ENCODE peak calls at places on chromosomes 11 and 22, in six cellular contexts. S is activated naive CD8-positive, alpha-beta T cell treated with anti-CD3 and anti-CD28 coated beads, Interleukin-2, amount 10 ng/mL, durations not matched to agents 7 days and 5 days; A is T-cell; H is CD8-positive, alpha-beta T cell; O is left cardiac atrium; D is omental fat pad. X is an unnamed sample.

GRCh38 chr11:4826425-4826824 is 5.3 kb downstream of the OR51F2 start:
- ATAC-seq in S (no peak), A (no peak), H (no peak), O (peak; percentile 38), D (peak; percentile 37), X (peak; percentile 51)

GRCh38 chr22:39543095-39543494 is 10.5 kb upstream of the RPS19BP1 start:
- ATAC-seq in S (no peak), A (no peak), H (peak; percentile 51), O (no peak), D (no peak), X (no peak)

GRCh38 chr22:17285661-17286060 is 66.4 kb upstream of the ADA2 start:
- ATAC-seq in S (no peak), A (no peak), H (no peak), O (no peak), D (no peak), X (no peak)

GRCh38 chr11:108003623-108004022 is 5.1 kb upstream of the CUL5 start:
- ATAC-seq in S (no peak), A (no peak), H (no peak), O (no peak), D (no peak), X (no peak)

GRCh38 chr11:31487848-31488247 is 21.6 kb downstream of the IMMP1L start:
- ATAC-seq in S (no peak), A (no peak), H (no peak), O (no peak), D (no peak), X (no peak)

GRCh38 chr11:44400431-44400830 is 90.5 kb upstream of the ALX4 start:
- ATAC-seq in S (no peak), A (no peak), H (no peak), O (no peak), D (no peak), X (no peak)

GRCh38 chr11:24226606-24227005 is 270.2 kb upstream of the LUZP2 start:
- ATAC-seq in S (no peak), A (no peak), H (no peak), O (no peak), D (no peak), X (no peak)

GRCh38 chr22:20749453-20749852 is 24.5 kb upstream of the SERPIND1 start:
- ATAC-seq in S (no peak), A (no peak), H (no peak), O (no peak), D (no peak), X (no peak)

GRCh38 chr22:37633082-37633692 is 6.3 kb upstream of the SH3BP1 start:
- ATAC-seq in S (peak; percentile 53), A (peak; percentile 58), H (peak; percentile 49), O (no peak), D (no peak), X (no peak)

GRCh38 chr11:2002042-2002776 is 4.6 kb upstream of the H19 start:
- ATAC-seq in S (peak; percentile 43), A (peak; percentile 66), H (peak; percentile 57), O (no peak), D (no peak), X (no peak)

GRCh38 chr22:20194681-20195593 is 44.1 kb upstream of the CCDC188 start:
- ATAC-seq in S (no peak), A (no peak), H (no peak), O (no peak), D (no peak), X (no peak)

GRCh38 chr11:2954263-2954662 is 25.0 kb upstream of the PHLDA2 start:
- ATAC-seq in S (no peak), A (no peak), H (no peak), O (no peak), D (no peak), X (no peak)

GRCh38 chr22:41672780-41673509 is 15.7 kb downstream of the SNU13 start:
- ATAC-seq in S (no peak), A (no peak), H (no peak), O (no peak), D (no peak), X (no peak)

GRCh38 chr11:1283091-1283511 is 26.3 kb downstream of the TOLLIP start:
- ATAC-seq in S (no peak), A (no peak), H (no peak), O (no peak), D (no peak), X (no peak)

GRCh38 chr11:14054708-14055107 is 92.2 kb downstream of the SPON1 start:
- ATAC-seq in S (peak; percentile 77), A (peak; percentile 76), H (peak; percentile 52), O (peak; percentile 79), D (no peak), X (peak; percentile 53)

GRCh38 chr11:40029406-40029805 is 1430.0 kb downstream of the LRRC4C start:
- ATAC-seq in S (no peak), A (no peak), H (no peak), O (no peak), D (no peak), X (no peak)

GRCh38 chr11:120057595-120058581 is 80.0 kb downstream of the TRIM29 start:
- ATAC-seq in S (no peak), A (no peak), H (no peak), O (no peak), D (no peak), X (no peak)

GRCh38 chr11:93528757-93529639 is 14.2 kb downstream of the SMCO4 start:
- ATAC-seq in S (no peak), A (no peak), H (no peak), O (peak; percentile 76), D (peak; percentile 19), X (peak; percentile 17)

GRCh38 chr22:21100149-21101032 is 54.6 kb downstream of the LRRC74B start:
- ATAC-seq in S (no peak), A (no peak), H (no peak), O (no peak), D (no peak), X (no peak)

GRCh38 chr22:31841029-31841827 is 87.4 kb downstream of the DEPDC5 start:
- ATAC-seq in S (no peak), A (no peak), H (no peak), O (peak; percentile 44), D (peak; percentile 53), X (no peak)

GRCh38 chr11:44600739-44601416 is 35.4 kb downstream of the CD82 start:
- ATAC-seq in S (no peak), A (no peak), H (no peak), O (no peak), D (no peak), X (no peak)

GRCh38 chr11:134783219-134783618 is 371.2 kb upstream of the B3GAT1 start:
- ATAC-seq in S (no peak), A (no peak), H (no peak), O (no peak), D (no peak), X (peak; percentile 31)

GRCh38 chr22:29773233-29773632 is 6.1 kb downstream of the UQCR10 start:
- ATAC-seq in S (no peak), A (no peak), H (no peak), O (no peak), D (peak; percentile 45), X (no peak)

GRCh38 chr11:65104628-65105027 is 7.0 kb upstream of the TM7SF2 start:
- ATAC-seq in S (no peak), A (no peak), H (no peak), O (peak; percentile 51), D (no peak), X (no peak)

GRCh38 chr11:116434986-116435385 is 337.8 kb downstream of the BUD13 start:
- ATAC-seq in S (no peak), A (no peak), H (no peak), O (no peak), D (no peak), X (no peak)

GRCh38 chr11:71212871-71213559 is 39.4 kb downstream of the SHANK2 start:
- ATAC-seq in S (no peak), A (no peak), H (no peak), O (no peak), D (no peak), X (peak; percentile 39)

GRCh38 chr22:31378123-31378522 is 21.3 kb upstream of the DRG1 start:
- ATAC-seq in S (no peak), A (no peak), H (no peak), O (peak; percentile 88), D (no peak), X (no peak)

GRCh38 chr11:104096900-104097299 is 60.5 kb downstream of the DDI1 start:
- ATAC-seq in S (no peak), A (no peak), H (no peak), O (peak; percentile 80), D (no peak), X (no peak)